ENCODE peak calls at places on chromosomes 5 and 9, in eight cellular contexts. One of them, this sample, is unnamed.

GRCh38 chr5:133698646-133699526 is 86.5 kb upstream of the FSTL4 start:
- DNase-seq in tibial nerve: no peak
- DNase-seq in bronchial epithelial cell: no peak
- DNase-seq in body of pancreas: no peak
- DNase-seq in mammary epithelial cell: no peak
- DNase-seq in spleen: peak; percentile 55
- DNase-seq in brain microvascular endothelial cell: no peak
- DNase-seq in left ventricle myocardium inferior: no peak
- DNase-seq in this sample: no peak

GRCh38 chr5:179795863-179796833 is 2.4 kb downstream of the LTC4S start:
- DNase-seq in tibial nerve: peak; percentile 64
- DNase-seq in spleen: peak; percentile 98
- DNase-seq in left ventricle myocardium inferior: peak; percentile 85
- DNase-seq in brain microvascular endothelial cell: peak; percentile 37
- DNase-seq in mammary epithelial cell: peak; percentile 86
- DNase-seq in bronchial epithelial cell: peak; percentile 52
- DNase-seq in body of pancreas: peak; percentile 88
- DNase-seq in this sample: peak; percentile 85

GRCh38 chr9:114418053-114418452 is 30.3 kb upstream of the AKNA start:
- DNase-seq in brain microvascular endothelial cell: no peak
- DNase-seq in spleen: no peak
- DNase-seq in bronchial epithelial cell: no peak
- DNase-seq in left ventricle myocardium inferior: no peak
- DNase-seq in body of pancreas: no peak
- DNase-seq in mammary epithelial cell: no peak
- DNase-seq in tibial nerve: no peak
- DNase-seq in this sample: no peak

GRCh38 chr9:33024126-33024965 is 727 bp upstream of the DNAJA1 start:
- DNase-seq in tibial nerve: no peak
- DNase-seq in left ventricle myocardium inferior: no peak
- DNase-seq in bronchial epithelial cell: peak; percentile 38
- DNase-seq in body of pancreas: no peak
- DNase-seq in mammary epithelial cell: no peak
- DNase-seq in brain microvascular endothelial cell: peak; percentile 20
- DNase-seq in spleen: no peak
- DNase-seq in this sample: peak; percentile 17

GRCh38 chr5:53679261-53679660 is 118.8 kb downstream of the NDUFS4 start:
- DNase-seq in left ventricle myocardium inferior: no peak
- DNase-seq in mammary epithelial cell: peak; percentile 27
- DNase-seq in body of pancreas: no peak
- DNase-seq in tibial nerve: no peak
- DNase-seq in bronchial epithelial cell: peak; percentile 25
- DNase-seq in spleen: no peak
- DNase-seq in brain microvascular endothelial cell: peak; percentile 75
- DNase-seq in this sample: peak; percentile 46

GRCh38 chr9:15975101-15975778 is 422.4 kb downstream of the CCDC171 start:
- DNase-seq in tibial nerve: no peak
- DNase-seq in bronchial epithelial cell: no peak
- DNase-seq in spleen: no peak
- DNase-seq in left ventricle myocardium inferior: no peak
- DNase-seq in body of pancreas: no peak
- DNase-seq in brain microvascular endothelial cell: no peak
- DNase-seq in mammary epithelial cell: no peak
- DNase-seq in this sample: no peak

GRCh38 chr5:39517800-39518199 is 93.0 kb upstream of the DAB2 start:
- DNase-seq in mammary epithelial cell: peak; percentile 23
- DNase-seq in left ventricle myocardium inferior: no peak
- DNase-seq in brain microvascular endothelial cell: peak; percentile 80
- DNase-seq in bronchial epithelial cell: peak; percentile 45
- DNase-seq in spleen: no peak
- DNase-seq in tibial nerve: no peak
- DNase-seq in body of pancreas: no peak
- DNase-seq in this sample: peak; percentile 87

GRCh38 chr5:158020555-158021418 is 161.8 kb upstream of the CLINT1 start:
- DNase-seq in left ventricle myocardium inferior: no peak
- DNase-seq in body of pancreas: no peak
- DNase-seq in mammary epithelial cell: no peak
- DNase-seq in brain microvascular endothelial cell: no peak
- DNase-seq in bronchial epithelial cell: peak; percentile 2
- DNase-seq in spleen: no peak
- DNase-seq in tibial nerve: no peak
- DNase-seq in this sample: no peak

GRCh38 chr9:113675475-113675941 is 200.6 kb upstream of the ZNF618 start:
- DNase-seq in brain microvascular endothelial cell: peak; percentile 99
- DNase-seq in left ventricle myocardium inferior: peak; percentile 67
- DNase-seq in mammary epithelial cell: peak; percentile 86
- DNase-seq in body of pancreas: peak; percentile 36
- DNase-seq in tibial nerve: peak; percentile 23
- DNase-seq in bronchial epithelial cell: peak; percentile 39
- DNase-seq in spleen: no peak
- DNase-seq in this sample: peak; percentile 93

GRCh38 chr9:5263568-5264218 is 32.5 kb downstream of the INSL4 start:
- DNase-seq in body of pancreas: peak; percentile 20
- DNase-seq in mammary epithelial cell: peak; percentile 25
- DNase-seq in brain microvascular endothelial cell: peak; percentile 3
- DNase-seq in tibial nerve: no peak
- DNase-seq in left ventricle myocardium inferior: no peak
- DNase-seq in bronchial epithelial cell: peak; percentile 42
- DNase-seq in spleen: no peak
- DNase-seq in this sample: peak; percentile 24
- H3K4me3 ChIP-seq in body of pancreas: no peak overlapping the region
- H3K4me3 ChIP-seq in mammary epithelial cell: no peak overlapping the region
- H3K4me3 ChIP-seq in brain microvascular endothelial cell: no peak overlapping the region
- H3K4me3 ChIP-seq in tibial nerve: no peak overlapping the region
- H3K4me3 ChIP-seq in left ventricle myocardium inferior: no peak overlapping the region
- H3K4me3 ChIP-seq in bronchial epithelial cell: no peak overlapping the region
- H3K4me3 ChIP-seq in spleen: no peak overlapping the region
- H3K4me3 ChIP-seq in this sample: no peak overlapping the region

DNA sequence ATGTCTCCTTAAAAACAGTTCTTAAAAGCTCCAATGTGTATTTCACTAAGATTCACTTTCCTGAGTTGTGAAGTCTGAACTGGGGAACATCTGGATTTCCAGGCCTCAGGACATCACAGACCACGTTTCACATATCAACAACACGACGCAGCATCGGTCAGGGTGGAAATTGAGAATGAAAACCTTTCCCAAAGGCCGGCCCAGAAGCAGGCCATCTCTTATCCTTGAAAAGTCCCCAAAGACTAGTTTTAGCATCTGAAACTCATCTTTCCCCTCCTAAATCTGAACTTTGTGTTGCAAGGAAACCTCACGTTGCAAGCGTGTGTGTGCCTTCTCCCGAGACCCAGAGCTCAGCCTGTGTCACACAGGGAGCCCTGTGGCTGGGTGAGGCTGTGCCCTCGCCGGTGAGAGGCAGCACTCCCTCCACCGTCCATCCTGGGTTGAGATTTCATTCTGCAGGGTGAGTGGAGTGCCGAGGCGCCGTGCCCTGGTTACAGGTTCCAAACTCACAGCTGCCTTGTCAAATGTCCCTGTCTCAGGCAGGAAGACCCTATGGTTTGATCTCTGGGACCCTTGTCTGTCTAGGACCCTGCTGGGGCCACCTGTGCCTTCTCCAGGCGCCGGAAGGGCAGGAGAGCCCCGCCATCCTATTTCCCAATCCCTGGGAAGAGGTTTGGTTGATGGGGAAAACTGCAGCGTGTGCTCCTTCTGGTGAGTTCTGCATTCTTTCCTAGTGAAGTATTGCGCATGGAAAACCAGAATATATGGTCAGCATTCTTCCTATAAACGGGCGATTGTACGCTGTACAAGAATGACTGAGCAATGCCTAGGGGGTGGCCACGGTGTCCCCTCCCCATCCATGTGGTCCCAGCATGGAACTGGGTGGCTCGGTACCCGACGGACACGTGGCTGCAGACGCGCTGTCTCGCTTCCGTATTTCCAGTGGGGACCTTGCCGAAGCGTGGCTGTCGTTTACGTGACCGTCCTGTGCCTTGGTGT is 96.1 kb upstream of the COL5A1 start:
- DNase-seq in bronchial epithelial cell: no peak
- DNase-seq in brain microvascular endothelial cell: peak; percentile 38
- DNase-seq in spleen: peak; percentile 38
- DNase-seq in mammary epithelial cell: no peak
- DNase-seq in body of pancreas: no peak
- DNase-seq in left ventricle myocardium inferior: peak; percentile 16
- DNase-seq in tibial nerve: no peak
- DNase-seq in this sample: peak; percentile 63
- H3K4me3 ChIP-seq in bronchial epithelial cell: no peak overlapping the region
- H3K4me3 ChIP-seq in brain microvascular endothelial cell: no peak overlapping the region
- H3K4me3 ChIP-seq in spleen: no peak overlapping the region
- H3K4me3 ChIP-seq in mammary epithelial cell: no peak overlapping the region
- H3K4me3 ChIP-seq in body of pancreas: no peak overlapping the region
- H3K4me3 ChIP-seq in left ventricle myocardium inferior: peak overlapping the region; percentile 4
- H3K4me3 ChIP-seq in tibial nerve: peak overlapping the region; percentile 10
- H3K4me3 ChIP-seq in this sample: no peak overlapping the region

GRCh38 chr5:115629903-115630302 is 4.1 kb upstream of the TMED7 start:
- DNase-seq in mammary epithelial cell: no peak
- DNase-seq in bronchial epithelial cell: no peak
- DNase-seq in tibial nerve: no peak
- DNase-seq in spleen: no peak
- DNase-seq in body of pancreas: no peak
- DNase-seq in brain microvascular endothelial cell: no peak
- DNase-seq in left ventricle myocardium inferior: no peak
- DNase-seq in this sample: no peak

GRCh38 chr5:115639377-115639776 is 13.5 kb upstream of the TMED7 start:
- DNase-seq in mammary epithelial cell: no peak
- DNase-seq in tibial nerve: no peak
- DNase-seq in left ventricle myocardium inferior: no peak
- DNase-seq in body of pancreas: peak; percentile 19
- DNase-seq in bronchial epithelial cell: no peak
- DNase-seq in brain microvascular endothelial cell: no peak
- DNase-seq in spleen: no peak
- DNase-seq in this sample: no peak

GRCh38 chr5:115637507-115637906 is 11.7 kb upstream of the TMED7 start:
- DNase-seq in bronchial epithelial cell: no peak
- DNase-seq in left ventricle myocardium inferior: no peak
- DNase-seq in mammary epithelial cell: no peak
- DNase-seq in body of pancreas: no peak
- DNase-seq in tibial nerve: no peak
- DNase-seq in spleen: no peak
- DNase-seq in brain microvascular endothelial cell: no peak
- DNase-seq in this sample: no peak

GRCh38 chr5:115636008-115636407 is 10.2 kb upstream of the TMED7 start:
- DNase-seq in body of pancreas: no peak
- DNase-seq in left ventricle myocardium inferior: no peak
- DNase-seq in bronchial epithelial cell: no peak
- DNase-seq in tibial nerve: no peak
- DNase-seq in brain microvascular endothelial cell: no peak
- DNase-seq in mammary epithelial cell: no peak
- DNase-seq in spleen: no peak
- DNase-seq in this sample: no peak

GRCh38 chr5:115634343-115635132 is 8.7 kb upstream of the TMED7 start:
- DNase-seq in bronchial epithelial cell: peak; percentile 64
- DNase-seq in tibial nerve: peak; percentile 93
- DNase-seq in brain microvascular endothelial cell: peak; percentile 86
- DNase-seq in spleen: peak; percentile 94
- DNase-seq in mammary epithelial cell: peak; percentile 68
- DNase-seq in body of pancreas: peak; percentile 92
- DNase-seq in left ventricle myocardium inferior: peak; percentile 86
- DNase-seq in this sample: peak; percentile 85
- H3K4me3 ChIP-seq in bronchial epithelial cell: no peak overlapping the region
- H3K4me3 ChIP-seq in tibial nerve: peak overlapping the region; percentile 15
- H3K4me3 ChIP-seq in brain microvascular endothelial cell: no peak overlapping the region
- H3K4me3 ChIP-seq in spleen: peak overlapping the region; percentile 38
- H3K4me3 ChIP-seq in mammary epithelial cell: peak overlapping the region; percentile 21
- H3K4me3 ChIP-seq in body of pancreas: no peak overlapping the region
- H3K4me3 ChIP-seq in left ventricle myocardium inferior: peak overlapping the region; percentile 53
- H3K4me3 ChIP-seq in this sample: peak overlapping the region; percentile 20

DNA sequence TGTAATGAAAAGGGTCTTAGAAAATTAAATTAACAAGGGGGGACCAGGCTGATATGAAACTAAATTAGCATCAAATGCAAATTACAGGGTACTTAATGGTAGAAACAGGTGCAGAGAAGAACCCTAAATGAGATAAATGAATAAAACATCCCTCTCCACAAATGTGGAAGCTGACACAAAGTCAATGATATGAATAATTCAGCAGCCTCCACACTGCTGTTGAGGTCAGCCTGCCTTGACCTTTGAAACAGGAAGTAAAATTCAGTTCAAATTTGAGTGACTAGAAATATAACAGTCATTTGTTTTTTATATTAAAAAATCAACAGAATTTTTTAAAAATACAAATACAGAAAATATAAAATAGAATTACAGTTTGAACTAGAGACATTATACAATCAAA is 40.0 kb downstream of the EBF1 start:
- DNase-seq in left ventricle myocardium inferior: no peak
- DNase-seq in bronchial epithelial cell: no peak
- DNase-seq in mammary epithelial cell: no peak
- DNase-seq in tibial nerve: no peak
- DNase-seq in spleen: no peak
- DNase-seq in brain microvascular endothelial cell: no peak
- DNase-seq in body of pancreas: no peak
- DNase-seq in this sample: no peak
- H3K4me3 ChIP-seq in left ventricle myocardium inferior: no peak overlapping the region
- H3K4me3 ChIP-seq in bronchial epithelial cell: no peak overlapping the region
- H3K4me3 ChIP-seq in mammary epithelial cell: no peak overlapping the region
- H3K4me3 ChIP-seq in tibial nerve: no peak overlapping the region
- H3K4me3 ChIP-seq in spleen: no peak overlapping the region
- H3K4me3 ChIP-seq in brain microvascular endothelial cell: no peak overlapping the region
- H3K4me3 ChIP-seq in body of pancreas: no peak overlapping the region
- H3K4me3 ChIP-seq in this sample: no peak overlapping the region

DNA sequence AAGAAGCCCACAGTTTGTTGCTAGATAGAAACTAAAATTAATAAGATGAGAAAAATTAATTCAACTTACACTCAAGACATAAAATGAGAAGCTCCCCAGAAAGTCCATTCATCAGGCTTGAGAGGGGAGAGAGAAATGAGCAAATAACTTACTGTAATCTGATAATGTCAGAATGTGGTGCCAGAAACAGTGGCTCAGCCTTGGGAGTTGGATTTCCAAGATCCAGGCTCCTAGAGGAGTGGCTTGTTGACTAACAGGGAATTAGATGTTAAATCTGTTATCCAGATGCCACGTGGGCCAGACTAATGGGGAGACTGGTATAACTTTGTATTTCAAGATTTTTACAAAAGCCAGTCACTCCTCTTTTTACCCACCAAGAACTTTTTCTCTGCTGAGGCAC is 458.2 kb downstream of the GADD45G start:
- DNase-seq in left ventricle myocardium inferior: no peak
- DNase-seq in tibial nerve: no peak
- DNase-seq in bronchial epithelial cell: no peak
- DNase-seq in brain microvascular endothelial cell: no peak
- DNase-seq in mammary epithelial cell: no peak
- DNase-seq in spleen: no peak
- DNase-seq in body of pancreas: no peak
- DNase-seq in this sample: no peak
- H3K4me3 ChIP-seq in left ventricle myocardium inferior: no peak overlapping the region
- H3K4me3 ChIP-seq in tibial nerve: no peak overlapping the region
- H3K4me3 ChIP-seq in bronchial epithelial cell: no peak overlapping the region
- H3K4me3 ChIP-seq in brain microvascular endothelial cell: no peak overlapping the region
- H3K4me3 ChIP-seq in mammary epithelial cell: no peak overlapping the region
- H3K4me3 ChIP-seq in spleen: no peak overlapping the region
- H3K4me3 ChIP-seq in body of pancreas: no peak overlapping the region
- H3K4me3 ChIP-seq in this sample: no peak overlapping the region